ENCODE peak calls at places on chromosomes 6 and 20, in nine cellular contexts. One of them, this sample, is unnamed.

GRCh38 chr6:4253604-4254211 is 118.3 kb upstream of the ECI2 start:
- DNase-seq in breast epithelium: no peak
- DNase-seq in GM12878: no peak
- DNase-seq in upper lobe of left lung: no peak
- DNase-seq in GM12892: no peak
- DNase-seq in Panc1: no peak
- DNase-seq in K562: no peak
- DNase-seq in GM23338: no peak
- DNase-seq in sigmoid colon: no peak
- DNase-seq in this sample: no peak

GRCh38 chr20:14062786-14063185 is 67.5 kb downstream of the MACROD2 start:
- DNase-seq in breast epithelium: no peak
- DNase-seq in GM12878: no peak
- DNase-seq in upper lobe of left lung: no peak
- DNase-seq in GM12892: no peak
- DNase-seq in Panc1: no peak
- DNase-seq in K562: no peak
- DNase-seq in GM23338: no peak
- DNase-seq in sigmoid colon: no peak
- DNase-seq in this sample: no peak

GRCh38 chr20:24842591-24843442 is 106.3 kb upstream of the CST7 start:
- DNase-seq in breast epithelium: no peak
- DNase-seq in GM12878: peak
- DNase-seq in upper lobe of left lung: no peak
- DNase-seq in GM12892: no peak
- DNase-seq in Panc1: no peak
- DNase-seq in K562: no peak
- DNase-seq in GM23338: no peak
- DNase-seq in sigmoid colon: no peak
- DNase-seq in this sample: no peak

GRCh38 chr20:1302578-1303541 is 26.1 kb downstream of the SDCBP2 start:
- DNase-seq in breast epithelium: no peak
- DNase-seq in GM12878: no peak
- DNase-seq in upper lobe of left lung: no peak
- DNase-seq in GM12892: no peak
- DNase-seq in Panc1: no peak
- DNase-seq in K562: no peak
- DNase-seq in GM23338: no peak
- DNase-seq in sigmoid colon: peak
- DNase-seq in this sample: peak

GRCh38 chr6:153957409-153957808 is 81.6 kb upstream of the OPRM1 start:
- DNase-seq in breast epithelium: no peak
- DNase-seq in GM12878: no peak
- DNase-seq in upper lobe of left lung: no peak
- DNase-seq in GM12892: no peak
- DNase-seq in Panc1: no peak
- DNase-seq in K562: no peak
- DNase-seq in GM23338: no peak
- DNase-seq in sigmoid colon: no peak
- DNase-seq in this sample: no peak

GRCh38 chr6:157912326-157912725 is 69.3 kb upstream of the SYNJ2 start:
- DNase-seq in breast epithelium: no peak
- DNase-seq in GM12878: no peak
- DNase-seq in upper lobe of left lung: no peak
- DNase-seq in GM12892: no peak
- DNase-seq in Panc1: no peak
- DNase-seq in K562: no peak
- DNase-seq in GM23338: peak
- DNase-seq in sigmoid colon: no peak
- DNase-seq in this sample: no peak

GRCh38 chr20:63121749-63122405 is 94.1 kb downstream of the YTHDF1 start:
- DNase-seq in breast epithelium: no peak
- DNase-seq in GM12878: no peak
- DNase-seq in upper lobe of left lung: no peak
- DNase-seq in GM12892: no peak
- DNase-seq in Panc1: no peak
- DNase-seq in K562: no peak
- DNase-seq in GM23338: no peak
- DNase-seq in sigmoid colon: peak
- DNase-seq in this sample: peak

GRCh38 chr6:6256881-6257280 is 63.6 kb downstream of the F13A1 start:
- DNase-seq in breast epithelium: no peak
- DNase-seq in GM12878: no peak
- DNase-seq in upper lobe of left lung: no peak
- DNase-seq in GM12892: no peak
- DNase-seq in Panc1: no peak
- DNase-seq in K562: no peak
- DNase-seq in GM23338: peak
- DNase-seq in sigmoid colon: no peak
- DNase-seq in this sample: no peak

GRCh38 chr20:44650777-44651493 is 564 bp downstream of the ADA start:
- DNase-seq in breast epithelium: no peak
- DNase-seq in GM12878: no peak
- DNase-seq in upper lobe of left lung: no peak
- DNase-seq in GM12892: no peak
- DNase-seq in Panc1: no peak
- DNase-seq in K562: no peak
- DNase-seq in GM23338: peak
- DNase-seq in sigmoid colon: no peak
- DNase-seq in this sample: peak

GRCh38 chr6:39184906-39185580 is 44.2 kb downstream of the KCNK5 start:
- DNase-seq in breast epithelium: no peak
- DNase-seq in GM12878: no peak
- DNase-seq in upper lobe of left lung: peak
- DNase-seq in GM12892: no peak
- DNase-seq in Panc1: no peak
- DNase-seq in K562: no peak
- DNase-seq in GM23338: no peak
- DNase-seq in sigmoid colon: peak
- DNase-seq in this sample: no peak

GRCh38 chr6:73666393-73666792 is 12.6 kb upstream of the SLC17A5 start:
- DNase-seq in breast epithelium: no peak
- DNase-seq in GM12878: no peak
- DNase-seq in upper lobe of left lung: no peak
- DNase-seq in GM12892: no peak
- DNase-seq in Panc1: no peak
- DNase-seq in K562: no peak
- DNase-seq in GM23338: no peak
- DNase-seq in sigmoid colon: no peak
- DNase-seq in this sample: no peak

GRCh38 chr20:57330998-57331397 is 1.4 kb downstream of the SPO11 start:
- DNase-seq in breast epithelium: no peak
- DNase-seq in GM12878: no peak
- DNase-seq in upper lobe of left lung: no peak
- DNase-seq in GM12892: no peak
- DNase-seq in Panc1: no peak
- DNase-seq in K562: no peak
- DNase-seq in GM23338: no peak
- DNase-seq in sigmoid colon: no peak
- DNase-seq in this sample: no peak

GRCh38 chr6:160375561-160375949 is 27.4 kb downstream of the SLC22A3 start:
- DNase-seq in breast epithelium: no peak
- DNase-seq in GM12878: no peak
- DNase-seq in upper lobe of left lung: no peak
- DNase-seq in GM12892: no peak
- DNase-seq in Panc1: no peak
- DNase-seq in K562: no peak
- DNase-seq in GM23338: no peak
- DNase-seq in sigmoid colon: no peak
- DNase-seq in this sample: no peak

GRCh38 chr6:11972806-11973205 is 39.3 kb upstream of the HIVEP1 start:
- DNase-seq in breast epithelium: no peak
- DNase-seq in GM12878: no peak
- DNase-seq in upper lobe of left lung: no peak
- DNase-seq in GM12892: no peak
- DNase-seq in Panc1: no peak
- DNase-seq in K562: no peak
- DNase-seq in GM23338: no peak
- DNase-seq in sigmoid colon: no peak
- DNase-seq in this sample: no peak

GRCh38 chr6:144820270-144820669 is 535.1 kb downstream of the UTRN start:
- DNase-seq in breast epithelium: no peak
- DNase-seq in GM12878: no peak
- DNase-seq in upper lobe of left lung: no peak
- DNase-seq in GM12892: no peak
- DNase-seq in Panc1: no peak
- DNase-seq in K562: no peak
- DNase-seq in GM23338: no peak
- DNase-seq in sigmoid colon: no peak
- DNase-seq in this sample: no peak

GRCh38 chr6:80338201-80338836 is 231.8 kb downstream of the BCKDHB start:
- DNase-seq in breast epithelium: no peak
- DNase-seq in GM12878: no peak
- DNase-seq in upper lobe of left lung: peak
- DNase-seq in GM12892: no peak
- DNase-seq in Panc1: peak
- DNase-seq in K562: peak
- DNase-seq in GM23338: peak
- DNase-seq in sigmoid colon: peak
- DNase-seq in this sample: peak

GRCh38 chr6:34082816-34083215 is 63.1 kb downstream of the GRM4 start:
- DNase-seq in breast epithelium: no peak
- DNase-seq in GM12878: no peak
- DNase-seq in upper lobe of left lung: no peak
- DNase-seq in GM12892: no peak
- DNase-seq in Panc1: no peak
- DNase-seq in K562: no peak
- DNase-seq in GM23338: peak
- DNase-seq in sigmoid colon: no peak
- DNase-seq in this sample: no peak

GRCh38 chr20:49394264-49394663 is 88.2 kb downstream of the KCNB1 start:
- DNase-seq in breast epithelium: no peak
- DNase-seq in GM12878: no peak
- DNase-seq in upper lobe of left lung: no peak
- DNase-seq in GM12892: no peak
- DNase-seq in Panc1: no peak
- DNase-seq in K562: no peak
- DNase-seq in GM23338: no peak
- DNase-seq in sigmoid colon: peak
- DNase-seq in this sample: peak
- TF ChIP-seq POLR2AphosphoS5 in breast epithelium: no peak
- TF ChIP-seq POLR2AphosphoS5 in GM12878: no peak
- TF ChIP-seq POLR2AphosphoS5 in upper lobe of left lung: no peak
- TF ChIP-seq POLR2AphosphoS5 in GM12892: no peak
- TF ChIP-seq POLR2AphosphoS5 in Panc1: no peak
- TF ChIP-seq POLR2AphosphoS5 in K562: no peak
- TF ChIP-seq POLR2AphosphoS5 in GM23338: no peak
- TF ChIP-seq POLR2AphosphoS5 in sigmoid colon: peak
- TF ChIP-seq POLR2AphosphoS5 in this sample: no peak

DNA sequence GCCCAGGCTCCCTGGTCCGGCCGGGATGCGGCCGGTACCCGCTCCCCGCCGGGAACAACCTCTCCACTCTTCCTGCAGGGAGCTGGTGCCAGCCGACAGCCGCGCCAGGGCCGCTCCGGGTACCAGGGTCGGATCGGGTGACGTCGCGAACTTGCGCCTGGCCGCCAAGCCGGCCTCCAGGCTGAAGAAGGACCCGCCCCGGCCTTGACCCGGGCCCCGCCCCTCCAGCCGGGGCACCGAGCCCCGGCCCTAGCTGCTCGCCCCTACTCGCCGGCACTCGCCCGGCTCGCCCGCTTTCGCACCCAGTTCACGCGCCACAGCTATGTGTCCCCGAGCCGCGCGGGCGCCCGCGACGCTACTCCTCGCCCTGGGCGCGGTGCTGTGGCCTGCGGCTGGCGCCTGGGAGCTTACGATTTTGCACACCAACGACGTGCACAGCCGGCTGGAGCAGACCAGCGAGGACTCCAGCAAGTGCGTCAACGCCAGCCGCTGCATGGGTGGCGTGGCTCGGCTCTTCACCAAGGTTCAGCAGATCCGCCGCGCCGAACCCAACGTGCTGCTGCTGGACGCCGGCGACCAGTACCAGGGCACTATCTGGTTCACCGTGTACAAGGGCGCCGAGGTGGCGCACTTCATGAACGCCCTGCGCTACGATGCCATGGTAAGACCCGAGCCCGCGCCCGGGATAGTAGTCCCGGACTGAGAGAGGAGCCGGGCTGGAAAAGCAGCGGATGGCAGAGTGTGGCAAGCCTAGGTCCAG is at the start of gene NT5E:
- DNase-seq in breast epithelium: no peak
- DNase-seq in GM12878: no peak
- DNase-seq in upper lobe of left lung: peak
- DNase-seq in GM12892: peak
- DNase-seq in Panc1: no peak
- DNase-seq in K562: no peak
- DNase-seq in GM23338: peak
- DNase-seq in sigmoid colon: peak
- DNase-seq in this sample: peak
- TF ChIP-seq POLR2AphosphoS5 in breast epithelium: peak
- TF ChIP-seq POLR2AphosphoS5 in GM12878: no peak
- TF ChIP-seq POLR2AphosphoS5 in upper lobe of left lung: no peak
- TF ChIP-seq POLR2AphosphoS5 in GM12892: no peak
- TF ChIP-seq POLR2AphosphoS5 in Panc1: peak
- TF ChIP-seq POLR2AphosphoS5 in K562: no peak
- TF ChIP-seq POLR2AphosphoS5 in GM23338: peak
- TF ChIP-seq POLR2AphosphoS5 in sigmoid colon: peak
- TF ChIP-seq POLR2AphosphoS5 in this sample: peak

DNA sequence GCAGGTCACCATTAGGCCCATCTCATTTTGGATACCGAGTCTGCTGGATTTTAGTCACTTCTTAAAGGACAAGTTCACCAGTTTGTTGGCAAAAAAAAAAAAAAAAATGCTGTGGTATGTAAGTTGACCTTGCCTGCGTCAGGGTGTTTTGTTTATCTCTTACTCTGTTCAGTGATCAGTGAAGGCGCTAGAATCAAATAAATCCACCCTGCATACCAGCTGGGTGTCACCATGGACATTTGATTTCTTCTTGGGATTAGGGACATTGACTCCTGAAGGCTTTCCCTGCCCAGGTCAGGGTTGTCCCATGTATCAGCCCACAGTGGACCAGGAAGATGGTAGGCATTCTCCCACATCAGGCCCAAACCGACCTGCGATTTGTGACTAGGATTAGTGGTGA is 6.8 kb downstream of the SMOC2 start:
- DNase-seq in breast epithelium: no peak
- DNase-seq in GM12878: no peak
- DNase-seq in upper lobe of left lung: no peak
- DNase-seq in GM12892: no peak
- DNase-seq in Panc1: no peak
- DNase-seq in K562: no peak
- DNase-seq in GM23338: no peak
- DNase-seq in sigmoid colon: no peak
- DNase-seq in this sample: no peak
- TF ChIP-seq POLR2AphosphoS5 in breast epithelium: no peak
- TF ChIP-seq POLR2AphosphoS5 in GM12878: no peak
- TF ChIP-seq POLR2AphosphoS5 in upper lobe of left lung: no peak
- TF ChIP-seq POLR2AphosphoS5 in GM12892: no peak
- TF ChIP-seq POLR2AphosphoS5 in Panc1: no peak
- TF ChIP-seq POLR2AphosphoS5 in K562: no peak
- TF ChIP-seq POLR2AphosphoS5 in GM23338: no peak
- TF ChIP-seq POLR2AphosphoS5 in sigmoid colon: no peak
- TF ChIP-seq POLR2AphosphoS5 in this sample: no peak

DNA sequence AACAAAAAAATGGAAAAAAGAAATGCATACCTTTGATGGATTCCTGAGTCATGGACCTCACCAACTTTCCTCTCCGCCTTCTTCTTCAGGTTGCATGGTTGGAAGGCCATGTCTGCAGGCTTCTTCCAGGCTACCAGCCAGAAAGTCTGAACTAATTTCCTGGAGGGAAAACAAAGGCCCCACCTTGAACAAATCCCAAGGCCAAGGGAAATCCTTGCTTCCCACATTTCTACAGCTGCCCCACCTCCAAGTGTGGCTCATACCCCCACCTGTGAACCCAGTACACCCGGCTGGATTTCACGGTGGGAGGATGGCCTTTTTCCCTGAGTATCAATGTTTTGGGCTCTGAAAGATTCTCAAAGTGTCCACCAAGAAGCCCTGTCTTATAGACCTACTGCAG is 22.4 kb downstream of the IL17A start:
- DNase-seq in breast epithelium: no peak
- DNase-seq in GM12878: no peak
- DNase-seq in upper lobe of left lung: no peak
- DNase-seq in GM12892: no peak
- DNase-seq in Panc1: no peak
- DNase-seq in K562: no peak
- DNase-seq in GM23338: no peak
- DNase-seq in sigmoid colon: no peak
- DNase-seq in this sample: no peak
- TF ChIP-seq POLR2AphosphoS5 in breast epithelium: no peak
- TF ChIP-seq POLR2AphosphoS5 in GM12878: no peak
- TF ChIP-seq POLR2AphosphoS5 in upper lobe of left lung: no peak
- TF ChIP-seq POLR2AphosphoS5 in GM12892: no peak
- TF ChIP-seq POLR2AphosphoS5 in Panc1: no peak
- TF ChIP-seq POLR2AphosphoS5 in K562: no peak
- TF ChIP-seq POLR2AphosphoS5 in GM23338: no peak
- TF ChIP-seq POLR2AphosphoS5 in sigmoid colon: no peak
- TF ChIP-seq POLR2AphosphoS5 in this sample: no peak

This sample was measured in spleen.